ENCODE peak calls at places on chromosomes 6 and 20, in six cellular contexts. One of them, this sample, is unnamed.

GRCh38 chr20:8424010-8424409 is 291.9 kb downstream of the PLCB1 start:
- DNase-seq in cardiac muscle cell: peak
- DNase-seq in NCI-H748 treated with DMSO at 0.1 percent for 48 hours: no peak
- DNase-seq in H1: no peak
- DNase-seq in DMS153: no peak
- DNase-seq in Jurkat, Clone E6-1: no peak
- DNase-seq in this sample: no peak

GRCh38 chr6:28134015-28134414 is 7.7 kb upstream of the ZKSCAN8 start:
- DNase-seq in cardiac muscle cell: peak
- DNase-seq in Jurkat, Clone E6-1: no peak
- DNase-seq in H1: no peak
- DNase-seq in DMS153: peak
- DNase-seq in NCI-H748 treated with DMSO at 0.1 percent for 48 hours: peak
- DNase-seq in this sample: peak

GRCh38 chr20:52379723-52380336 is 188.3 kb upstream of the ZFP64 start:
- DNase-seq in NCI-H748 treated with DMSO at 0.1 percent for 48 hours: no peak
- DNase-seq in H1: no peak
- DNase-seq in cardiac muscle cell: peak
- DNase-seq in Jurkat, Clone E6-1: peak
- DNase-seq in DMS153: no peak
- DNase-seq in this sample: no peak

GRCh38 chr20:61953037-61953788 is 112.5 kb downstream of the TAF4 start:
- DNase-seq in cardiac muscle cell: no peak
- DNase-seq in DMS153: no peak
- DNase-seq in NCI-H748 treated with DMSO at 0.1 percent for 48 hours: no peak
- DNase-seq in Jurkat, Clone E6-1: no peak
- DNase-seq in H1: no peak
- DNase-seq in this sample: no peak

GRCh38 chr6:90216081-90216977 is 80.3 kb downstream of the BACH2 start:
- DNase-seq in cardiac muscle cell: peak
- DNase-seq in DMS153: no peak
- DNase-seq in H1: no peak
- DNase-seq in NCI-H748 treated with DMSO at 0.1 percent for 48 hours: no peak
- DNase-seq in Jurkat, Clone E6-1: no peak
- DNase-seq in this sample: no peak

GRCh38 chr6:159933077-159933476 is 35.8 kb upstream of the IGF2R start:
- DNase-seq in H1: no peak
- DNase-seq in NCI-H748 treated with DMSO at 0.1 percent for 48 hours: no peak
- DNase-seq in Jurkat, Clone E6-1: no peak
- DNase-seq in DMS153: no peak
- DNase-seq in cardiac muscle cell: no peak
- DNase-seq in this sample: no peak

GRCh38 chr20:19935842-19936241 is 81.3 kb upstream of the NAA20 start:
- DNase-seq in H1: no peak
- DNase-seq in cardiac muscle cell: no peak
- DNase-seq in NCI-H748 treated with DMSO at 0.1 percent for 48 hours: peak
- DNase-seq in Jurkat, Clone E6-1: no peak
- DNase-seq in DMS153: peak
- DNase-seq in this sample: no peak

GRCh38 chr6:112464901-112465661 is 118.0 kb downstream of the RFPL4B start:
- DNase-seq in NCI-H748 treated with DMSO at 0.1 percent for 48 hours: no peak
- DNase-seq in H1: no peak
- DNase-seq in cardiac muscle cell: no peak
- DNase-seq in DMS153: no peak
- DNase-seq in Jurkat, Clone E6-1: no peak
- DNase-seq in this sample: no peak

GRCh38 chr20:44354979-44355502 is 458 bp upstream of the HNF4A start:
- DNase-seq in Jurkat, Clone E6-1: no peak
- DNase-seq in cardiac muscle cell: no peak
- DNase-seq in DMS153: no peak
- DNase-seq in NCI-H748 treated with DMSO at 0.1 percent for 48 hours: no peak
- DNase-seq in H1: no peak
- DNase-seq in this sample: no peak

GRCh38 chr20:22846829-22847228 is 188.3 kb upstream of the SSTR4 start:
- DNase-seq in cardiac muscle cell: no peak
- DNase-seq in DMS153: no peak
- DNase-seq in H1: no peak
- DNase-seq in NCI-H748 treated with DMSO at 0.1 percent for 48 hours: no peak
- DNase-seq in Jurkat, Clone E6-1: no peak
- DNase-seq in this sample: no peak

GRCh38 chr6:39791311-39791710 is 865 bp upstream of the DAAM2 start:
- DNase-seq in cardiac muscle cell: no peak
- DNase-seq in NCI-H748 treated with DMSO at 0.1 percent for 48 hours: no peak
- DNase-seq in H1: no peak
- DNase-seq in DMS153: peak
- DNase-seq in Jurkat, Clone E6-1: no peak
- DNase-seq in this sample: no peak

GRCh38 chr20:17227199-17227535 is 327 bp downstream of the PCSK2 start:
- DNase-seq in H1: no peak
- DNase-seq in Jurkat, Clone E6-1: no peak
- DNase-seq in cardiac muscle cell: peak
- DNase-seq in NCI-H748 treated with DMSO at 0.1 percent for 48 hours: peak
- DNase-seq in DMS153: no peak
- DNase-seq in this sample: no peak